ENCODE peak calls at places on chromosomes 1 and 21, in nine cellular contexts. One of them, this sample, is unnamed.

GRCh38 chr1:15139654-15140350 is 13.7 kb upstream of the TMEM51 start:
- DNase-seq in AML-193: no peak
- DNase-seq in adipocyte: no peak
- DNase-seq in activated CD8-positive, alpha-beta memory T cell treated with anti-CD3 and anti-CD28 coated beads for 1 hour: no peak
- DNase-seq in GF-D8: no peak
- DNase-seq in caudate nucleus: no peak
- DNase-seq in stomach: peak; percentile 78
- DNase-seq in cardiac fibroblast: no peak
- DNase-seq in lower lobe of right lung: no peak
- DNase-seq in this sample: peak; percentile 62

GRCh38 chr1:12549106-12549459 is 68.9 kb downstream of the DHRS3 start:
- DNase-seq in activated CD8-positive, alpha-beta memory T cell treated with anti-CD3 and anti-CD28 coated beads for 1 hour: no peak
- DNase-seq in lower lobe of right lung: peak; percentile 49
- DNase-seq in AML-193: no peak
- DNase-seq in stomach: no peak
- DNase-seq in caudate nucleus: no peak
- DNase-seq in GF-D8: no peak
- DNase-seq in adipocyte: no peak
- DNase-seq in cardiac fibroblast: no peak
- DNase-seq in this sample: no peak

GRCh38 chr1:64405833-64406232 is 64.1 kb upstream of the CACHD1 start:
- DNase-seq in cardiac fibroblast: no peak
- DNase-seq in AML-193: no peak
- DNase-seq in caudate nucleus: no peak
- DNase-seq in adipocyte: no peak
- DNase-seq in activated CD8-positive, alpha-beta memory T cell treated with anti-CD3 and anti-CD28 coated beads for 1 hour: no peak
- DNase-seq in stomach: no peak
- DNase-seq in GF-D8: no peak
- DNase-seq in lower lobe of right lung: no peak
- DNase-seq in this sample: no peak

GRCh38 chr1:93253471-93253870 is 72.9 kb downstream of the CCDC18 start:
- DNase-seq in stomach: no peak
- DNase-seq in lower lobe of right lung: no peak
- DNase-seq in caudate nucleus: no peak
- DNase-seq in GF-D8: no peak
- DNase-seq in cardiac fibroblast: peak; percentile 16
- DNase-seq in activated CD8-positive, alpha-beta memory T cell treated with anti-CD3 and anti-CD28 coated beads for 1 hour: no peak
- DNase-seq in AML-193: no peak
- DNase-seq in adipocyte: no peak
- DNase-seq in this sample: no peak

GRCh38 chr1:15919316-15919715 is 56.6 kb downstream of the ZBTB17 start:
- DNase-seq in stomach: no peak
- DNase-seq in lower lobe of right lung: no peak
- DNase-seq in cardiac fibroblast: peak; percentile 67
- DNase-seq in caudate nucleus: no peak
- DNase-seq in activated CD8-positive, alpha-beta memory T cell treated with anti-CD3 and anti-CD28 coated beads for 1 hour: peak; percentile 25
- DNase-seq in GF-D8: no peak
- DNase-seq in adipocyte: peak; percentile 81
- DNase-seq in AML-193: no peak
- DNase-seq in this sample: no peak

GRCh38 chr1:51331206-51332100 is 1.1 kb upstream of the TTC39A start:
- DNase-seq in AML-193: peak; percentile 56
- DNase-seq in GF-D8: no peak
- DNase-seq in lower lobe of right lung: no peak
- DNase-seq in adipocyte: peak; percentile 66
- DNase-seq in caudate nucleus: no peak
- DNase-seq in activated CD8-positive, alpha-beta memory T cell treated with anti-CD3 and anti-CD28 coated beads for 1 hour: no peak
- DNase-seq in stomach: peak; percentile 50
- DNase-seq in cardiac fibroblast: peak; percentile 29
- DNase-seq in this sample: no peak

GRCh38 chr1:2528966-2529750 is 905 bp downstream of the HES5 start:
- DNase-seq in GF-D8: peak; percentile 18
- DNase-seq in cardiac fibroblast: no peak
- DNase-seq in lower lobe of right lung: no peak
- DNase-seq in stomach: no peak
- DNase-seq in adipocyte: peak; percentile 37
- DNase-seq in caudate nucleus: peak; percentile 40
- DNase-seq in AML-193: no peak
- DNase-seq in activated CD8-positive, alpha-beta memory T cell treated with anti-CD3 and anti-CD28 coated beads for 1 hour: no peak
- DNase-seq in this sample: peak; percentile 59

GRCh38 chr1:212203611-212204010 is 81.6 kb upstream of the PPP2R5A start:
- DNase-seq in cardiac fibroblast: no peak
- DNase-seq in activated CD8-positive, alpha-beta memory T cell treated with anti-CD3 and anti-CD28 coated beads for 1 hour: no peak
- DNase-seq in caudate nucleus: no peak
- DNase-seq in lower lobe of right lung: no peak
- DNase-seq in stomach: no peak
- DNase-seq in AML-193: no peak
- DNase-seq in adipocyte: no peak
- DNase-seq in GF-D8: no peak
- DNase-seq in this sample: no peak

GRCh38 chr21:14687277-14687642 is 141.1 kb upstream of the SAMSN1 start:
- DNase-seq in caudate nucleus: no peak
- DNase-seq in GF-D8: no peak
- DNase-seq in stomach: no peak
- DNase-seq in AML-193: peak; percentile 44
- DNase-seq in cardiac fibroblast: no peak
- DNase-seq in activated CD8-positive, alpha-beta memory T cell treated with anti-CD3 and anti-CD28 coated beads for 1 hour: no peak
- DNase-seq in adipocyte: peak; percentile 2
- DNase-seq in lower lobe of right lung: no peak
- DNase-seq in this sample: no peak

GRCh38 chr1:241702436-241702835 is 50.4 kb downstream of the WDR64 start:
- DNase-seq in AML-193: no peak
- DNase-seq in caudate nucleus: no peak
- DNase-seq in stomach: no peak
- DNase-seq in cardiac fibroblast: no peak
- DNase-seq in activated CD8-positive, alpha-beta memory T cell treated with anti-CD3 and anti-CD28 coated beads for 1 hour: no peak
- DNase-seq in GF-D8: no peak
- DNase-seq in lower lobe of right lung: no peak
- DNase-seq in adipocyte: peak; percentile 77
- DNase-seq in this sample: no peak

GRCh38 chr1:184574588-184574987 is 180.1 kb downstream of the EDEM3 start:
- DNase-seq in adipocyte: no peak
- DNase-seq in GF-D8: no peak
- DNase-seq in cardiac fibroblast: no peak
- DNase-seq in AML-193: no peak
- DNase-seq in activated CD8-positive, alpha-beta memory T cell treated with anti-CD3 and anti-CD28 coated beads for 1 hour: no peak
- DNase-seq in stomach: no peak
- DNase-seq in caudate nucleus: no peak
- DNase-seq in lower lobe of right lung: no peak
- DNase-seq in this sample: peak; percentile 28

GRCh38 chr1:116910379-116911165 is 856 bp downstream of the PTGFRN start:
- DNase-seq in activated CD8-positive, alpha-beta memory T cell treated with anti-CD3 and anti-CD28 coated beads for 1 hour: no peak
- DNase-seq in stomach: peak; percentile 61
- DNase-seq in GF-D8: no peak
- DNase-seq in adipocyte: peak; percentile 64
- DNase-seq in AML-193: no peak
- DNase-seq in lower lobe of right lung: peak; percentile 72
- DNase-seq in cardiac fibroblast: peak; percentile 42
- DNase-seq in caudate nucleus: no peak
- DNase-seq in this sample: peak; percentile 52

GRCh38 chr1:19651141-19651737 is 7.1 kb downstream of the NBL1 start:
- DNase-seq in caudate nucleus: peak; percentile 21
- DNase-seq in AML-193: no peak
- DNase-seq in GF-D8: no peak
- DNase-seq in lower lobe of right lung: no peak
- DNase-seq in stomach: peak; percentile 58
- DNase-seq in adipocyte: peak; percentile 81
- DNase-seq in activated CD8-positive, alpha-beta memory T cell treated with anti-CD3 and anti-CD28 coated beads for 1 hour: no peak
- DNase-seq in cardiac fibroblast: peak; percentile 70
- DNase-seq in this sample: peak; percentile 68

GRCh38 chr1:240152611-240153297 is 61.1 kb downstream of the FMN2 start:
- DNase-seq in stomach: no peak
- DNase-seq in cardiac fibroblast: no peak
- DNase-seq in adipocyte: peak; percentile 33
- DNase-seq in AML-193: no peak
- DNase-seq in caudate nucleus: peak; percentile 14
- DNase-seq in lower lobe of right lung: no peak
- DNase-seq in activated CD8-positive, alpha-beta memory T cell treated with anti-CD3 and anti-CD28 coated beads for 1 hour: no peak
- DNase-seq in GF-D8: no peak
- DNase-seq in this sample: no peak

GRCh38 chr1:207454046-207454964 is at the start of gene CR2:
- DNase-seq in caudate nucleus: no peak
- DNase-seq in activated CD8-positive, alpha-beta memory T cell treated with anti-CD3 and anti-CD28 coated beads for 1 hour: no peak
- DNase-seq in stomach: peak; percentile 58
- DNase-seq in cardiac fibroblast: no peak
- DNase-seq in GF-D8: no peak
- DNase-seq in adipocyte: peak; percentile 13
- DNase-seq in AML-193: no peak
- DNase-seq in lower lobe of right lung: peak; percentile 65
- DNase-seq in this sample: peak; percentile 80

GRCh38 chr1:40703316-40703715 is 11.8 kb downstream of the NFYC start:
- DNase-seq in adipocyte: peak; percentile 12
- DNase-seq in GF-D8: no peak
- DNase-seq in stomach: no peak
- DNase-seq in activated CD8-positive, alpha-beta memory T cell treated with anti-CD3 and anti-CD28 coated beads for 1 hour: no peak
- DNase-seq in caudate nucleus: no peak
- DNase-seq in cardiac fibroblast: peak; percentile 78
- DNase-seq in AML-193: peak; percentile 25
- DNase-seq in lower lobe of right lung: no peak
- DNase-seq in this sample: no peak

GRCh38 chr1:156936721-156937220 is 16.3 kb downstream of the LRRC71 start:
- DNase-seq in stomach: no peak
- DNase-seq in caudate nucleus: no peak
- DNase-seq in lower lobe of right lung: no peak
- DNase-seq in AML-193: no peak
- DNase-seq in activated CD8-positive, alpha-beta memory T cell treated with anti-CD3 and anti-CD28 coated beads for 1 hour: no peak
- DNase-seq in adipocyte: no peak
- DNase-seq in cardiac fibroblast: no peak
- DNase-seq in GF-D8: no peak
- DNase-seq in this sample: no peak

GRCh38 chr1:45332346-45332720 is 5.6 kb downstream of the HPDL start:
- DNase-seq in AML-193: no peak
- DNase-seq in lower lobe of right lung: no peak
- DNase-seq in caudate nucleus: no peak
- DNase-seq in GF-D8: no peak
- DNase-seq in adipocyte: no peak
- DNase-seq in cardiac fibroblast: no peak
- DNase-seq in activated CD8-positive, alpha-beta memory T cell treated with anti-CD3 and anti-CD28 coated beads for 1 hour: no peak
- DNase-seq in stomach: no peak
- DNase-seq in this sample: no peak

GRCh38 chr1:36285450-36286101 is 20.6 kb upstream of the SH3D21 start:
- DNase-seq in GF-D8: peak; percentile 52
- DNase-seq in AML-193: peak; percentile 82
- DNase-seq in caudate nucleus: peak; percentile 37
- DNase-seq in stomach: peak; percentile 69
- DNase-seq in cardiac fibroblast: peak; percentile 94
- DNase-seq in lower lobe of right lung: no peak
- DNase-seq in adipocyte: peak; percentile 96
- DNase-seq in activated CD8-positive, alpha-beta memory T cell treated with anti-CD3 and anti-CD28 coated beads for 1 hour: peak; percentile 44
- DNase-seq in this sample: peak; percentile 44

GRCh38 chr1:1081311-1082238 is 7.5 kb upstream of the RNF223 start:
- DNase-seq in lower lobe of right lung: no peak
- DNase-seq in caudate nucleus: no peak
- DNase-seq in AML-193: no peak
- DNase-seq in stomach: peak; percentile 21
- DNase-seq in GF-D8: no peak
- DNase-seq in adipocyte: no peak
- DNase-seq in cardiac fibroblast: no peak
- DNase-seq in activated CD8-positive, alpha-beta memory T cell treated with anti-CD3 and anti-CD28 coated beads for 1 hour: no peak
- DNase-seq in this sample: no peak

GRCh38 chr1:100706861-100707260 is 12.7 kb upstream of the VCAM1 start:
- DNase-seq in caudate nucleus: no peak
- DNase-seq in GF-D8: no peak
- DNase-seq in adipocyte: no peak
- DNase-seq in lower lobe of right lung: no peak
- DNase-seq in AML-193: no peak
- DNase-seq in stomach: no peak
- DNase-seq in activated CD8-positive, alpha-beta memory T cell treated with anti-CD3 and anti-CD28 coated beads for 1 hour: no peak
- DNase-seq in cardiac fibroblast: no peak
- DNase-seq in this sample: no peak

GRCh38 chr1:56448937-56449336 is 130.4 kb downstream of the PLPP3 start:
- DNase-seq in AML-193: no peak
- DNase-seq in GF-D8: no peak
- DNase-seq in activated CD8-positive, alpha-beta memory T cell treated with anti-CD3 and anti-CD28 coated beads for 1 hour: no peak
- DNase-seq in adipocyte: no peak
- DNase-seq in caudate nucleus: no peak
- DNase-seq in stomach: no peak
- DNase-seq in cardiac fibroblast: peak; percentile 41
- DNase-seq in lower lobe of right lung: no peak
- DNase-seq in this sample: no peak

GRCh38 chr1:187928288-187928687 is 1099.5 kb downstream of the PLA2G4A start:
- DNase-seq in stomach: no peak
- DNase-seq in GF-D8: no peak
- DNase-seq in activated CD8-positive, alpha-beta memory T cell treated with anti-CD3 and anti-CD28 coated beads for 1 hour: no peak
- DNase-seq in adipocyte: peak; percentile 28
- DNase-seq in AML-193: no peak
- DNase-seq in cardiac fibroblast: peak; percentile 55
- DNase-seq in caudate nucleus: no peak
- DNase-seq in lower lobe of right lung: no peak
- DNase-seq in this sample: peak; percentile 54

GRCh38 chr1:233261206-233261605 is 34.3 kb downstream of the PCNX2 start:
- DNase-seq in caudate nucleus: no peak
- DNase-seq in stomach: no peak
- DNase-seq in AML-193: no peak
- DNase-seq in adipocyte: no peak
- DNase-seq in activated CD8-positive, alpha-beta memory T cell treated with anti-CD3 and anti-CD28 coated beads for 1 hour: no peak
- DNase-seq in cardiac fibroblast: no peak
- DNase-seq in lower lobe of right lung: no peak
- DNase-seq in GF-D8: no peak
- DNase-seq in this sample: no peak

GRCh38 chr1:7345516-7345915 is 425.6 kb upstream of the VAMP3 start:
- DNase-seq in cardiac fibroblast: no peak
- DNase-seq in lower lobe of right lung: no peak
- DNase-seq in stomach: no peak
- DNase-seq in activated CD8-positive, alpha-beta memory T cell treated with anti-CD3 and anti-CD28 coated beads for 1 hour: no peak
- DNase-seq in adipocyte: no peak
- DNase-seq in GF-D8: no peak
- DNase-seq in AML-193: no peak
- DNase-seq in caudate nucleus: no peak
- DNase-seq in this sample: no peak

GRCh38 chr1:25519624-25520023 is 23.8 kb upstream of the LDLRAP1 start:
- DNase-seq in activated CD8-positive, alpha-beta memory T cell treated with anti-CD3 and anti-CD28 coated beads for 1 hour: no peak
- DNase-seq in caudate nucleus: no peak
- DNase-seq in GF-D8: no peak
- DNase-seq in adipocyte: peak; percentile 33
- DNase-seq in lower lobe of right lung: no peak
- DNase-seq in AML-193: no peak
- DNase-seq in stomach: no peak
- DNase-seq in cardiac fibroblast: no peak
- DNase-seq in this sample: no peak

This sample was measured in WTC11.